ENCODE peak calls at places on chromosomes 12 and 14, in eight cellular contexts. X is A549, D is suprapubic skin, W is H1, U is tibial nerve, T is upper lobe of left lung, Y is transverse colon, M is ovary. F is an unnamed sample.

GRCh38 chr12:92596388-92596787 is 106.4 kb upstream of the PLEKHG7 start:
- DNase-seq in Y (no peak), U (no peak), D (no peak), M (no peak), X (peak), T (no peak), W (no peak), F (no peak)

GRCh38 chr12:119802472-119802871 is 74.6 kb downstream of the CIT start:
- DNase-seq in U (peak), T (no peak), X (no peak), D (peak), W (no peak), Y (peak), M (no peak), F (peak)

GRCh38 chr12:9051156-9051545 is 61.8 kb downstream of the KLRG1 start:
- DNase-seq in T (no peak), M (no peak), U (no peak), X (no peak), D (no peak), W (no peak), Y (no peak), F (no peak)

GRCh38 chr12:52122904-52123303 is 43.4 kb downstream of the SMIM41 start:
- DNase-seq in X (no peak), W (no peak), U (no peak), M (no peak), T (no peak), Y (no peak), D (no peak), F (no peak)

GRCh38 chr14:95227279-95227860 is 70.0 kb upstream of the DICER1 start:
- DNase-seq in Y (no peak), D (no peak), W (no peak), U (no peak), M (peak), T (no peak), X (no peak), F (no peak)

GRCh38 chr12:44317651-44318126 is 481.8 kb downstream of the TMEM117 start:
- DNase-seq in Y (no peak), M (no peak), X (peak), D (no peak), U (no peak), T (no peak), W (peak), F (no peak)

GRCh38 chr14:91830777-91831176 is 36.6 kb downstream of the TC2N start:
- DNase-seq in W (no peak), U (no peak), X (no peak), T (peak), D (no peak), Y (peak), M (no peak), F (no peak)

GRCh38 chr12:95611676-95612309 is 60.5 kb upstream of the USP44 start:
- DNase-seq in T (no peak), U (no peak), Y (no peak), X (peak), D (no peak), M (no peak), W (no peak), F (no peak)

GRCh38 chr12:3809357-3810015 is 56.6 kb upstream of the CRACR2A start:
- DNase-seq in M (no peak), T (no peak), U (no peak), W (no peak), D (no peak), X (no peak), Y (no peak), F (no peak)

GRCh38 chr12:33605776-33606175 is 166.2 kb upstream of the SYT10 start:
- DNase-seq in W (no peak), T (no peak), U (no peak), M (no peak), X (peak), Y (no peak), D (no peak), F (no peak)

GRCh38 chr14:102370305-102370809 is 7.6 kb downstream of the TECPR2 start:
- DNase-seq in U (no peak), D (no peak), W (no peak), X (peak), Y (no peak), M (no peak), T (peak), F (no peak)

GRCh38 chr14:69580009-69580577 is 5.4 kb upstream of the CCDC177 start:
- DNase-seq in M (no peak), X (peak), W (peak), U (no peak), Y (no peak), T (no peak), D (no peak), F (no peak)

GRCh38 chr12:101697197-101697929 is at the start of gene CHPT1:
- DNase-seq in U (peak), M (peak), Y (peak), X (peak), W (peak), T (peak), D (peak), F (peak)

GRCh38 chr12:14853966-14854365 is 10.6 kb upstream of the ART4 start:
- DNase-seq in T (no peak), W (no peak), D (peak), X (no peak), M (no peak), Y (no peak), U (no peak), F (no peak)

GRCh38 chr12:50567926-50568325 is 63.1 kb downstream of the DIP2B start:
- DNase-seq in U (no peak), X (peak), D (no peak), T (no peak), W (no peak), Y (no peak), M (no peak), F (no peak)

GRCh38 chr12:50326636-50327284 is 43.4 kb upstream of the LIMA1 start:
- DNase-seq in U (no peak), W (no peak), X (peak), Y (peak), M (no peak), D (no peak), T (peak), F (no peak)

GRCh38 chr12:128365831-128366231 is 98.9 kb downstream of the TMEM132C start:
- DNase-seq in D (peak), M (peak), T (no peak), W (peak), Y (no peak), X (no peak), U (no peak), F (peak)

GRCh38 chr14:99067927-99068326 is 204.1 kb downstream of the BCL11B start:
- DNase-seq in Y (no peak), X (no peak), T (no peak), D (no peak), W (peak), U (no peak), M (no peak), F (no peak)

GRCh38 chr14:103867523-103867953 is 20.2 kb upstream of the PPP1R13B start:
- DNase-seq in M (no peak), U (no peak), W (peak), T (peak), X (no peak), D (no peak), Y (peak), F (peak)

GRCh38 chr12:115857160-115857920 is 420.2 kb downstream of the MED13L start:
- DNase-seq in Y (no peak), D (no peak), X (no peak), U (no peak), T (no peak), M (no peak), W (no peak), F (no peak)

GRCh38 chr14:73173092-73173735 is 36.9 kb downstream of the PSEN1 start:
- DNase-seq in W (no peak), T (no peak), Y (no peak), D (no peak), U (no peak), X (peak), M (no peak), F (no peak)

GRCh38 chr12:122839907-122840554 is 4.8 kb downstream of the HIP1R start:
- DNase-seq in W (no peak), X (no peak), M (no peak), Y (no peak), D (no peak), T (no peak), U (no peak), F (no peak)
- TF ChIP-seq EP300 in W (no peak), X (no peak), M (no peak), Y (no peak), D (no peak), T (no peak), U (no peak), F (no peak)

GRCh38 chr14:87306770-87307169 is 686.2 kb downstream of the GALC start:
- DNase-seq in D (no peak), Y (no peak), W (no peak), T (no peak), M (no peak), X (no peak), U (no peak), F (no peak)
- TF ChIP-seq EP300 in D (no peak), Y (no peak), W (no peak), T (no peak), M (no peak), X (no peak), U (no peak), F (no peak)

DNA sequence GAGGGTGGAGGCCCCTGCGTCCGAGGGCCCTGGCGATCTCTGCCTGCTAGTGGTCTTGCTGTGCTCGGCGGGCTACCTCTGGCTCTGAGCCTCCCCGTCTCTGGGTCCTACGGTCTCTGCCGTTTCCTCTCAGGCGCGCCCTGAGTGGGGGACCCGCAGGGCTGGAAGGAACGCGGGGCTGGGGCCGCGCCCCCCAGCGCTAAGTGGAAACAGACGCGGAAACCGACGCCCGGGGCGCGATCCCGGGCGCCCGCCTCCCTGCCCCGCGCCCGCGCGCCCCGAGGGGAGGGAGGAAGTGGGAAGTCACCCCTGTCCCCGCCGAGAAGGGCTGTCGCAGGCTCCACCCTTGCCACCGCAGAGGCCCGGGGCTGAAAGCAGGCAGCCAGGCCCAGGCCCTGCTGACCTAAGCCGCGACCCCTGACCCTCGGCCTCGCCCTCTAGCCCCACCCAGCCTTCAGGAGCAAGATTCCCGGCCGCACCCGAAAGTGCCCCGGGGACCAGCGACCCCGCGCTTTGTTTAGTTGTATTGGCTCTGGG is 831 bp downstream of the CRIP1 start:
- DNase-seq in D (no peak), W (peak), U (no peak), Y (peak), T (peak), X (no peak), M (no peak), F (no peak)
- TF ChIP-seq EP300 in D (no peak), W (no peak), U (no peak), Y (no peak), T (no peak), X (no peak), M (no peak), F (no peak)

GRCh38 chr12:121538699-121539061 is 42.1 kb downstream of the KDM2B start:
- DNase-seq in U (no peak), D (no peak), W (no peak), X (peak), M (no peak), T (peak), Y (peak), F (no peak)
- TF ChIP-seq EP300 in U (no peak), D (no peak), W (no peak), X (no peak), M (no peak), T (no peak), Y (no peak), F (no peak)

GRCh38 chr12:109594566-109595317 is 21.1 kb downstream of the MVK start:
- DNase-seq in X (no peak), D (no peak), W (no peak), M (no peak), U (no peak), Y (no peak), T (no peak), F (no peak)

GRCh38 chr12:109597795-109598427 is 24.3 kb downstream of the MVK start:
- DNase-seq in X (peak), U (peak), D (peak), T (peak), M (peak), W (peak), Y (peak), F (peak)

GRCh38 chr12:109597414-109597794 is 23.8 kb downstream of the MVK start:
- DNase-seq in X (no peak), D (no peak), W (no peak), Y (no peak), U (no peak), T (no peak), M (no peak), F (no peak)

GRCh38 chr12:109596418-109597244 is 23.0 kb downstream of the MVK start:
- DNase-seq in U (no peak), T (no peak), W (no peak), M (no peak), X (no peak), D (no peak), Y (no peak), F (no peak)

DNA sequence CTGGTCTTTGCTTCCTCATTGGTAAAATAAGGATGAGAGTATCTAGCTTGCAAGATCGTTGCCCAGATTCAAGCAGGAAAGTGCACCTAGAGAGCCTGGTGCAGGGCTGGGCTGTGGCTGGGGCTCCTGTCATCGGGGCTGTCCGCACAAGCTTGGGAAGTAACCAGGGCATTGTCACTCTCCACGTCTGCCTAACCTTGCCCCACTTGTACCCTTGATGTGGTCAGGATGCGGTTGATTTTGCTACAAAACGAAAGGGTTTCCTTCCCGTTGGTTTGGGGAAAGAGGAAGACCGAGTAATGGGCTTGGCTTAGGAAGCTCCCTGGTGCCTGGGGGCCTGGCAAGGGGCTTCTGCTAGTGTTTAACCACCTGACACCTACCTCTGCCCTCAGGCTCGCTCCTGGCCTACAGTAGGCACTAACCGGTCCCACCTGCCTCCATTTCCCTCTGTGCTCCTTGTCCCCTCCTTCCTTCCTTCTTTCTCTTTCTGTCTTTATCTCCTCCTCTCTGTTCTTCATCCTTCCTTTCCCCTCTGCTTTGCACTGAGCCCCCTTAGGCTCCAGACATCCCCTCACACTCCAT is 21.8 kb downstream of the MVK start:
- DNase-seq in T (peak), W (no peak), D (no peak), M (no peak), U (no peak), X (no peak), Y (no peak), F (no peak)
- TF ChIP-seq EP300 in T (no peak), W (no peak), D (no peak), M (no peak), U (no peak), X (no peak), Y (no peak), F (no peak)

F was measured in sigmoid colon.